ENCODE peak calls at places on chromosomes 13 and 19, in eight cellular contexts. K, B, F, H, O, Y, L and N are unnamed samples.

GRCh38 chr13:94112227-94112626 is 367.3 kb downstream of the DCT start:
- DNase-seq in K (no peak), B (peak; percentile 85), F (peak; percentile 88), H (no peak), O (peak; percentile 47), Y (peak; percentile 88), L (peak; percentile 92), N (peak; percentile 88)

GRCh38 chr13:67228031-67228430 is 2.1 kb downstream of the PCDH9 start:
- DNase-seq in K (no peak), B (no peak), F (no peak), H (no peak), O (no peak), Y (no peak), L (no peak), N (no peak)

GRCh38 chr19:27793128-27793643 is 1419.8 kb downstream of the UQCRFS1 start:
- DNase-seq in K (peak; percentile 90), B (peak; percentile 67), F (peak; percentile 44), H (no peak), O (peak; percentile 81), Y (peak; percentile 75), L (peak; percentile 83), N (peak; percentile 68)

GRCh38 chr13:101738336-101738735 is 285.9 kb downstream of the ITGBL1 start:
- DNase-seq in K (no peak), B (no peak), F (no peak), H (no peak), O (no peak), Y (no peak), L (no peak), N (no peak)

GRCh38 chr19:8366961-8367326 is 3.0 kb downstream of the ANGPTL4 start:
- DNase-seq in K (no peak), B (peak; percentile 80), F (no peak), H (no peak), O (no peak), Y (no peak), L (peak; percentile 59), N (no peak)

GRCh38 chr13:46684287-46685001 is 112.5 kb downstream of the ESD start:
- DNase-seq in K (no peak), B (peak; percentile 45), F (no peak), H (no peak), O (no peak), Y (no peak), L (no peak), N (no peak)

GRCh38 chr19:339262-339887 is 5.2 kb downstream of the MIER2 start:
- DNase-seq in K (no peak), B (no peak), F (no peak), H (no peak), O (no peak), Y (no peak), L (peak; percentile 43), N (peak; percentile 75)

GRCh38 chr13:79090552-79091159 is 315.4 kb downstream of the RBM26 start:
- DNase-seq in K (no peak), B (no peak), F (no peak), H (no peak), O (peak; percentile 77), Y (no peak), L (no peak), N (no peak)

GRCh38 chr19:46411088-46412033 is 2.0 kb downstream of the CCDC8 start:
- DNase-seq in K (no peak), B (no peak), F (no peak), H (no peak), O (no peak), Y (no peak), L (no peak), N (no peak)

GRCh38 chr19:46410205-46411087 is 2.9 kb downstream of the CCDC8 start:
- DNase-seq in K (no peak), B (no peak), F (no peak), H (no peak), O (no peak), Y (no peak), L (no peak), N (no peak)

GRCh38 chr19:46407891-46408426 is 5.4 kb downstream of the CCDC8 start:
- DNase-seq in K (no peak), B (no peak), F (no peak), H (no peak), O (no peak), Y (no peak), L (no peak), N (no peak)

GRCh38 chr19:46409146-46409545 is 4.2 kb downstream of the CCDC8 start:
- DNase-seq in K (no peak), B (no peak), F (no peak), H (no peak), O (no peak), Y (no peak), L (no peak), N (no peak)

GRCh38 chr19:46408611-46409039 is 4.7 kb downstream of the CCDC8 start:
- DNase-seq in K (no peak), B (peak; percentile 62), F (no peak), H (no peak), O (no peak), Y (no peak), L (no peak), N (no peak)
- H3K4me3 ChIP-seq in K (no peak overlapping the region), B (no peak overlapping the region), F (peak overlapping the region; percentile 31), H (no peak overlapping the region), O (no peak overlapping the region), Y (no peak overlapping the region), L (no peak overlapping the region), N (no peak overlapping the region)

GRCh38 chr13:40662866-40663265 is 3.6 kb downstream of the FOXO1 start:
- DNase-seq in K (no peak), B (no peak), F (no peak), H (no peak), O (no peak), Y (no peak), L (peak; percentile 21), N (no peak)
- H3K4me3 ChIP-seq in K (no peak overlapping the region), B (peak overlapping the region; percentile 91), F (no peak overlapping the region), H (peak overlapping the region; percentile 95), O (no peak overlapping the region), Y (no peak overlapping the region), L (no peak overlapping the region), N (no peak overlapping the region)

DNA sequence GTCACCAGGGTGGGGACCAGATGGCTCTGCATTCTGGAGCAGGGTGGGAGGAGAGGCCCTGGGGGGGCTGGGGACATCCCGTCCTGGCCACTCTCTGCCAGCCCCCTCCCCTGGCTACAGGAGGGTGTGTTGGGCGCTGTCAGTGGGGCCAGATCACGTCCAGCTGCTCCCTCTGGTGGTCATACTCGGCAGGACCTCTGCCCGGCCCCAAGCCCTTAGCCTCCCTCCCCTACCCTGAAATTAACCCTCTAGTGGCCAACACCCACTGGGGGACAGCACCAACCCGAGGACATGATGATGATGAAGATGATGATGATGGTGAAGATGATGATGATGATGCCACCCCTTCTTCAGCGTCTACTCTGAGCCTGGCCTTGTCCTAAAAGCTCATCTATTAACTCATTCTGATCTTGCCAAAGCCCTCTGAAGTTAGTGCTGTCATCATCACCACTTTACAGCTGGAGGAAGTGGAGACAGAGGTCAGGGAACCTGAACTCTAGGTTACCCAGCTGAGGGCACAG is 590 bp upstream of the LGI4 start:
- DNase-seq in K (peak; percentile 51), B (peak; percentile 69), F (no peak), H (peak; percentile 54), O (no peak), Y (no peak), L (peak; percentile 69), N (peak; percentile 44)
- H3K4me3 ChIP-seq in K (no peak overlapping the region), B (no peak overlapping the region), F (no peak overlapping the region), H (no peak overlapping the region), O (no peak overlapping the region), Y (no peak overlapping the region), L (no peak overlapping the region), N (no peak overlapping the region)

GRCh38 chr19:50844296-50844935 is 10.3 kb upstream of the KLK3 start:
- DNase-seq in K (no peak), B (no peak), F (no peak), H (no peak), O (no peak), Y (no peak), L (no peak), N (no peak)
- H3K4me3 ChIP-seq in K (no peak overlapping the region), B (no peak overlapping the region), F (no peak overlapping the region), H (no peak overlapping the region), O (no peak overlapping the region), Y (no peak overlapping the region), L (no peak overlapping the region), N (no peak overlapping the region)

DNA sequence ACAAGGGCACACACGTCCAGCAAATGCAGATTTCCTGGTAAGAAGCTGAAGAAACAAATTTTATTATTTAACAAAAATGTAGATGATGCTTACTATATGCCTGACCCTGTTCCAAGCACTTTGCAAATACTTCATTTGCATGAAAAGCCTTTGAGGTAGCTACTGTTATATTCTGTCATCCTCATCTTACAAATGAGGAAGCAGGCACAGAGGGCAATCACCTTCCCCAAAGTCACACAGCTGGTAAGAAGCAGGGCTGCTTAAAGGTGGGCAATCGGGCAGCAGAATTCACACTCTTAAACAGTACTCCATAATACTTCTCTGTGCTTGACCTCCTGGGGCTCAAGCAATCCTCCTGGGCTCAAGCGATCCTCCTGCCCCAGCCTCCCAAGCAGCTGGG is 18.3 kb upstream of the PNMA8C start:
- DNase-seq in K (no peak), B (no peak), F (no peak), H (no peak), O (no peak), Y (no peak), L (no peak), N (no peak)
- H3K4me3 ChIP-seq in K (no peak overlapping the region), B (no peak overlapping the region), F (no peak overlapping the region), H (no peak overlapping the region), O (no peak overlapping the region), Y (no peak overlapping the region), L (no peak overlapping the region), N (no peak overlapping the region)

GRCh38 chr13:51425410-51426042 is 27.3 kb downstream of the INTS6 start:
- DNase-seq in K (no peak), B (peak; percentile 69), F (peak; percentile 16), H (no peak), O (peak; percentile 20), Y (no peak), L (peak; percentile 59), N (no peak)
- H3K4me3 ChIP-seq in K (no peak overlapping the region), B (no peak overlapping the region), F (no peak overlapping the region), H (no peak overlapping the region), O (no peak overlapping the region), Y (no peak overlapping the region), L (no peak overlapping the region), N (no peak overlapping the region)

GRCh38 chr13:40539954-40540706 is 126.3 kb downstream of the FOXO1 start:
- DNase-seq in K (peak; percentile 48), B (peak; percentile 90), F (peak; percentile 36), H (no peak), O (peak; percentile 80), Y (peak; percentile 67), L (peak; percentile 91), N (peak; percentile 86)
- H3K4me3 ChIP-seq in K (no peak overlapping the region), B (no peak overlapping the region), F (no peak overlapping the region), H (no peak overlapping the region), O (no peak overlapping the region), Y (no peak overlapping the region), L (no peak overlapping the region), N (no peak overlapping the region)